ENCODE peak calls at places on chromosomes 11 and 22, in nine cellular contexts. B is AG04450; Z is WERI-Rb-1; A is A673; Q is CD8-positive, alpha-beta T cell; H is tibial nerve; S is gastrocnemius medialis; O is body of pancreas; K is cardiac muscle cell. M is an unnamed sample.

GRCh38 chr11:117822031-117822521 is 2.5 kb downstream of the FXYD2 start:
- DNase-seq in B (no peak), Z (peak), A (peak), Q (peak), H (peak), S (no peak), O (peak), K (no peak), M (peak)

GRCh38 chr22:31144223-31144622 is 3.9 kb upstream of the PLA2G3 start:
- DNase-seq in B (no peak), Z (no peak), A (no peak), Q (no peak), H (no peak), S (no peak), O (no peak), K (peak), M (no peak)

GRCh38 chr11:85813721-85814120 is 2.8 kb upstream of the SYTL2 start:
- DNase-seq in B (no peak), Z (no peak), A (no peak), Q (no peak), H (no peak), S (no peak), O (no peak), K (no peak), M (no peak)

GRCh38 chr11:34837246-34837856 is 78.8 kb downstream of the APIP start:
- DNase-seq in B (no peak), Z (peak), A (peak), Q (no peak), H (no peak), S (no peak), O (no peak), K (no peak), M (no peak)

GRCh38 chr11:117900144-117900651 is 23.7 kb upstream of the FXYD6 start:
- DNase-seq in B (no peak), Z (no peak), A (no peak), Q (no peak), H (no peak), S (no peak), O (no peak), K (no peak), M (no peak)

GRCh38 chr11:95256204-95256819 is 25.3 kb upstream of the SESN3 start:
- DNase-seq in B (no peak), Z (no peak), A (no peak), Q (no peak), H (no peak), S (no peak), O (peak), K (peak), M (no peak)

GRCh38 chr11:65645710-65646109 is 7.8 kb downstream of the SIPA1 start:
- DNase-seq in B (no peak), Z (no peak), A (no peak), Q (no peak), H (no peak), S (no peak), O (no peak), K (peak), M (no peak)

GRCh38 chr22:22822106-22822505 is 65.5 kb upstream of the IGLL5 start:
- DNase-seq in B (no peak), Z (no peak), A (no peak), Q (no peak), H (no peak), S (no peak), O (no peak), K (no peak), M (no peak)

GRCh38 chr11:95014184-95014821 is 10.8 kb upstream of the KDM4E start:
- DNase-seq in B (no peak), Z (no peak), A (no peak), Q (no peak), H (no peak), S (no peak), O (peak), K (no peak), M (no peak)

GRCh38 chr11:26778000-26778757 is 56.3 kb upstream of the SLC5A12 start:
- DNase-seq in B (peak), Z (no peak), A (peak), Q (no peak), H (no peak), S (no peak), O (no peak), K (peak), M (no peak)

GRCh38 chr22:44358723-44359440 is 46.1 kb upstream of the SHISAL1 start:
- DNase-seq in B (no peak), Z (no peak), A (no peak), Q (no peak), H (no peak), S (no peak), O (no peak), K (no peak), M (no peak)

GRCh38 chr11:113006916-113007445 is 45.8 kb downstream of the NCAM1 start:
- DNase-seq in B (no peak), Z (no peak), A (no peak), Q (no peak), H (no peak), S (no peak), O (no peak), K (peak), M (no peak)

GRCh38 chr11:66668653-66669430 is 8.8 kb downstream of the RBM4B start:
- DNase-seq in B (no peak), Z (no peak), A (no peak), Q (no peak), H (no peak), S (no peak), O (no peak), K (no peak), M (no peak)

GRCh38 chr11:45917286-45917622 is 423 bp downstream of the PEX16 start:
- DNase-seq in B (no peak), Z (no peak), A (no peak), Q (peak), H (no peak), S (no peak), O (no peak), K (no peak), M (no peak)

GRCh38 chr11:68582416-68583046 is 101.8 kb upstream of the GAL start:
- DNase-seq in B (no peak), Z (no peak), A (no peak), Q (no peak), H (no peak), S (no peak), O (no peak), K (no peak), M (no peak)

GRCh38 chr11:46348986-46349401 is 1.7 kb downstream of the DGKZ start:
- DNase-seq in B (no peak), Z (no peak), A (no peak), Q (peak), H (no peak), S (no peak), O (no peak), K (no peak), M (peak)

GRCh38 chr11:68373810-68374501 is 61.6 kb downstream of the LRP5 start:
- DNase-seq in B (no peak), Z (peak), A (peak), Q (no peak), H (no peak), S (no peak), O (peak), K (peak), M (no peak)

DNA sequence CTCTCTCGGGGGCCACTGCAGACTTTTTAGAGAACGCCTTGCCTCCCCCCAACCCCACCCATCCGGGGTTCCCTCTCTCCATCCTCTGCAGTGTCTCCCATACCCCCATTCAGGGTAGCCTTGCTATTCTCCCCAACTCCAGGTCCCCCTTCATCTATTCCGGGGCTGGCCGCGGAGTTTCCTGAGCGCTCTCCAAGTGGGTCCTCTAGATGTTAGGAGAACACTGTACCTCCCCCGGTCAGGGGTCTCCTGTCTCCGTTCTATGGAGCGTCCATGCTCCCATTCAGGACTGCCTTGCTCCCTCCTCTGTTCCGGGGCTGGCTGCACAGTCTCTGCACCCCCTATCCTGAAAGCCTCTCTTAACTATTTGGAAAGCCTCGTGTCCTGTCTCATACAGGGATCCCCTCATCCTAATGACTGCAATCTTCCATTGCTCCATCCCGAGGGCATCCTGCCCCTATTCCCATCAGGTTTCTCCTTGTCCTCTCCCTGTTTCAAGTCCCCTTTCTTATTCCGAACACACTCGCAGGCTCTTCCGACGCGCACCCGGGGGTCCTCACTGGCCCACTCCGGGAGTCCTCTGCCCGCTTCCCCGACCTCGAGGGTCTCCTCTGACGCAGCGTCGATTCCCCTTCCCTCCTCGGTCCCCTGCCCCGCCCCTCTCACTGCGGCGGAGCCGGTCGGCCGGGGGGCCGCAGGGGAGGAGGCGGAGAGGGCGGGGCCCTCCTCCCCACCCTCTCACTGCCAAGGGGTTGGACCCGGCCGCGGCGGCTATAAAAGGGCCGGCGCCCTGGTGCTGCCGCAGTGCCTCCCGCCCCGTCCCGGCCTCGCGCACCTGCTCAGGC is at the start of gene NEFH:
- DNase-seq in B (no peak), Z (no peak), A (peak), Q (no peak), H (no peak), S (no peak), O (no peak), K (no peak), M (no peak)
- H3K27ac ChIP-seq in B (no peak), Z (no peak), A (no peak), Q (no peak), H (no peak), S (no peak), O (no peak), K (no peak), M (no peak)

GRCh38 chr22:24140357-24140756 is 40.9 kb upstream of the SUSD2 start:
- DNase-seq in B (no peak), Z (no peak), A (no peak), Q (no peak), H (no peak), S (no peak), O (no peak), K (no peak), M (no peak)

GRCh38 chr22:24141586-24141985 is 39.7 kb upstream of the SUSD2 start:
- DNase-seq in B (no peak), Z (no peak), A (no peak), Q (peak), H (no peak), S (no peak), O (no peak), K (no peak), M (no peak)

GRCh38 chr22:24134090-24134846 is 47.0 kb upstream of the SUSD2 start:
- DNase-seq in B (no peak), Z (no peak), A (no peak), Q (peak), H (peak), S (no peak), O (peak), K (no peak), M (peak)

GRCh38 chr22:24138649-24139420 is 42.5 kb upstream of the SUSD2 start:
- DNase-seq in B (no peak), Z (no peak), A (no peak), Q (no peak), H (no peak), S (no peak), O (no peak), K (no peak), M (no peak)

GRCh38 chr22:24137595-24137994 is 43.7 kb upstream of the SUSD2 start:
- DNase-seq in B (peak), Z (no peak), A (no peak), Q (no peak), H (no peak), S (no peak), O (no peak), K (peak), M (no peak)
- H3K27ac ChIP-seq in B (no peak), Z (no peak), A (no peak), Q (no peak), H (no peak), S (no peak), O (no peak), K (no peak), M (no peak)

DNA sequence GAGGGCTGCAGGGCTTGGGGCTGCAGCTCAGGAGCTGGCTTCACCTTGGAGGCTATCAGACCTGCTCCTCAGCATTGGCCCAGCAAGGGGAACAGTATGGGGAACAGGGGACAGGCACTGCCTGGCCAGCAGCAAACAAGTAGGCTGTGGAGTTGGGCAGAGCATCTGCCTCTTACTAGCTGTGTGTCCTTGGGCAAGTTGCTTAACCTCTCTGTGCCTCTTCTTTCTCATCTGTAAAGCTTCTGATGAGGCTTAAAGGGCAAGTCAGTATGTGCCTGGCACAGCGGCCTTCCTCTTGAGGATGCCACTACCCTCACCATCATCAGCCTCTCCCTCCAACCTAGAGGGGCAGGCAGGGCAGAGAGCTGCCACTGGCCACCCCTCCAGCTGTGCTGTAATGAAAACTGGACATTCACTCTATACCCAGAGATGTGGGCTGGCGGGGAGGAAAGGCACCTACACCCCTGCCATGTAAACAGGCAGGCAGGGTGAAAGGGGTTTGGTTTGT is 7.5 kb upstream of the CDKN1C start:
- DNase-seq in B (no peak), Z (no peak), A (no peak), Q (no peak), H (no peak), S (no peak), O (no peak), K (no peak), M (no peak)
- H3K27ac ChIP-seq in B (peak), Z (peak), A (no peak), Q (no peak), H (no peak), S (peak), O (no peak), K (no peak), M (peak)

GRCh38 chr22:17512960-17513359 is 50.3 kb upstream of the SLC25A18 start:
- DNase-seq in B (no peak), Z (no peak), A (no peak), Q (no peak), H (no peak), S (no peak), O (no peak), K (no peak), M (no peak)
- H3K27ac ChIP-seq in B (no peak), Z (no peak), A (no peak), Q (no peak), H (no peak), S (peak), O (no peak), K (peak), M (no peak)

GRCh38 chr11:123145661-123146060 is 49.4 kb downstream of the CLMP start:
- DNase-seq in B (no peak), Z (peak), A (no peak), Q (no peak), H (no peak), S (no peak), O (no peak), K (no peak), M (no peak)

GRCh38 chr11:123150882-123151281 is 44.2 kb downstream of the CLMP start:
- DNase-seq in B (no peak), Z (no peak), A (no peak), Q (no peak), H (no peak), S (no peak), O (no peak), K (no peak), M (no peak)

GRCh38 chr11:123152951-123153350 is 42.1 kb downstream of the CLMP start:
- DNase-seq in B (no peak), Z (no peak), A (no peak), Q (no peak), H (no peak), S (no peak), O (no peak), K (no peak), M (no peak)

DNA sequence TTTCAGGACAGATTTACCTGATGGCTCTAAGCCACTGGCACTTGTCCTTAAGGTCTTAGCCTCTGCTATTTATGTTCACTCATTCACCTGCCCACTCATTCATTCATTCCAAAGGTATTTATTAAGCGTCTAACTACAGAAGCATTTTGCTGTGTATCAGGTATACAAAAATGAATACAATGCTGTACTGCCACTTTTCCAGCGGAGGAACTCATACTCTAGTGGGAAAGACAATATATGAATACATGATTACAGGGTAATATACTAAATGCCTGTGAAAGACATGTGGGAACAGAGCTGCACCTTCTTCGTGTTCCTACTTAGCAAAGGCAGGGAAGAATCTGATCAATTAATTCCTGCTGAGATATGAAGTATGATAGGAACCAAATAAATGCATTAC is 43.7 kb downstream of the CLMP start:
- DNase-seq in B (no peak), Z (no peak), A (no peak), Q (no peak), H (no peak), S (no peak), O (no peak), K (no peak), M (no peak)
- H3K27ac ChIP-seq in B (no peak), Z (no peak), A (peak), Q (no peak), H (no peak), S (no peak), O (no peak), K (no peak), M (no peak)